ENCODE peak calls at places on chromosomes 3 and 15, in eight cellular contexts. U, I, C, K, Q, X, O and H are unnamed samples.

GRCh38 chr3:50830451-50830850 is 155.7 kb downstream of the DOCK3 start:
- DNase-seq in U (no peak), I (no peak), C (no peak), K (no peak), Q (no peak), X (no peak), O (no peak), H (no peak)

GRCh38 chr3:54122046-54122801 is at the start of gene CACNA2D3:
- DNase-seq in U (peak), I (no peak), C (peak), K (peak), Q (no peak), X (peak), O (no peak), H (no peak)

GRCh38 chr15:62598217-62598616 is 433.1 kb upstream of the C2CD4B start:
- DNase-seq in U (no peak), I (no peak), C (no peak), K (no peak), Q (no peak), X (no peak), O (no peak), H (no peak)

GRCh38 chr3:170356596-170357175 is 829 bp upstream of the SKIL start:
- DNase-seq in U (peak), I (peak), C (peak), K (peak), Q (peak), X (peak), O (peak), H (peak)

GRCh38 chr3:185221203-185221602 is 32.6 kb downstream of the EHHADH start:
- DNase-seq in U (no peak), I (no peak), C (no peak), K (no peak), Q (no peak), X (no peak), O (no peak), H (no peak)

GRCh38 chr15:64134322-64134829 is 17.2 kb upstream of the SNX22 start:
- DNase-seq in U (no peak), I (peak), C (peak), K (peak), Q (no peak), X (no peak), O (no peak), H (no peak)

GRCh38 chr3:127588675-127589577 is 1.6 kb downstream of the TPRA1 start:
- DNase-seq in U (no peak), I (peak), C (peak), K (no peak), Q (no peak), X (no peak), O (no peak), H (no peak)

GRCh38 chr15:99909914-99910313 is 176.7 kb upstream of the LYSMD4 start:
- DNase-seq in U (no peak), I (peak), C (peak), K (no peak), Q (no peak), X (no peak), O (no peak), H (no peak)

GRCh38 chr3:87309601-87310000 is 33.2 kb upstream of the POU1F1 start:
- DNase-seq in U (no peak), I (peak), C (no peak), K (no peak), Q (no peak), X (no peak), O (no peak), H (no peak)

GRCh38 chr3:21893250-21893649 is 142.2 kb upstream of the ZNF385D start:
- DNase-seq in U (no peak), I (peak), C (no peak), K (no peak), Q (no peak), X (no peak), O (no peak), H (no peak)

GRCh38 chr15:50261979-50262378 is 3.5 kb downstream of the HDC start:
- DNase-seq in U (no peak), I (no peak), C (no peak), K (no peak), Q (no peak), X (no peak), O (no peak), H (no peak)

GRCh38 chr3:136612512-136612911 is 139.7 kb downstream of the STAG1 start:
- DNase-seq in U (no peak), I (no peak), C (no peak), K (no peak), Q (no peak), X (no peak), O (no peak), H (no peak)

GRCh38 chr15:43789409-43789808 is 2.7 kb upstream of the SERF2 start:
- DNase-seq in U (no peak), I (no peak), C (no peak), K (no peak), Q (no peak), X (no peak), O (no peak), H (no peak)

GRCh38 chr3:60104045-60104444 is 1054.2 kb upstream of the CFAP20DC start:
- DNase-seq in U (no peak), I (no peak), C (no peak), K (no peak), Q (no peak), X (no peak), O (no peak), H (no peak)

GRCh38 chr15:88491158-88491557 is 23.6 kb downstream of the MRPS11 start:
- DNase-seq in U (no peak), I (no peak), C (no peak), K (no peak), Q (no peak), X (no peak), O (no peak), H (no peak)

GRCh38 chr3:126352476-126353454 is 4.4 kb downstream of the KLF15 start:
- DNase-seq in U (peak), I (no peak), C (no peak), K (peak), Q (no peak), X (peak), O (no peak), H (peak)
- H3K4me3 ChIP-seq in U (no peak), I (no peak), C (no peak), K (no peak), Q (no peak), X (peak), O (no peak), H (no peak)

DNA sequence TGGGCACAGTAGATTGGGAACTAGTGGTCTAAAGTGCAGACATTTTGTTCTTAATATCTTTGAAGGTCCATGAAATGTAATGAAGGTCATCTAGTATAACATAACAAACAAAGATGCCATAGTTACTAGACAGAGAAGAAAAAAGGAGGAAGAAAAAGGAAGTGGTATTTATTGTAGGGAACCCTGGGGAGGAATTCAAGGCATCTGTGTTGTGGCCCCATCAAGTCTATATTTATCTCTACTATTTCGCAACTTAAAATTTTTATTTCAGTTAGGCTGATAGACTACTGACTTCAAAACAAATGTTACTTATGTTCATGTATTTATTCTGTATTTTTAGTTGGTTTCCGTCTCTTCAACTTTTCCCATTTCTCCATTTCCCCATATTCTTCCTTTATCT is 48.9 kb upstream of the ZDHHC23 start:
- DNase-seq in U (no peak), I (no peak), C (no peak), K (no peak), Q (no peak), X (no peak), O (no peak), H (no peak)
- H3K4me3 ChIP-seq in U (no peak), I (no peak), C (no peak), K (no peak), Q (peak), X (no peak), O (peak), H (no peak)

GRCh38 chr3:120440001-120440703 is 10.6 kb downstream of the FSTL1 start:
- DNase-seq in U (no peak), I (peak), C (no peak), K (no peak), Q (no peak), X (no peak), O (no peak), H (no peak)
- H3K4me3 ChIP-seq in U (no peak), I (no peak), C (no peak), K (no peak), Q (no peak), X (no peak), O (no peak), H (no peak)

GRCh38 chr15:42090781-42091180 is 3.6 kb downstream of the PLA2G4D start:
- DNase-seq in U (no peak), I (no peak), C (no peak), K (no peak), Q (no peak), X (no peak), O (no peak), H (no peak)
- H3K4me3 ChIP-seq in U (no peak), I (no peak), C (no peak), K (no peak), Q (no peak), X (no peak), O (no peak), H (no peak)

GRCh38 chr3:12840591-12841084 is 727 bp downstream of the RPL32 start:
- DNase-seq in U (no peak), I (no peak), C (no peak), K (no peak), Q (no peak), X (no peak), O (no peak), H (no peak)

GRCh38 chr3:12838179-12838965 is 3.0 kb downstream of the RPL32 start:
- DNase-seq in U (no peak), I (no peak), C (no peak), K (no peak), Q (no peak), X (no peak), O (no peak), H (no peak)

GRCh38 chr3:12835005-12835665 is 6.2 kb downstream of the RPL32 start:
- DNase-seq in U (no peak), I (no peak), C (no peak), K (no peak), Q (no peak), X (no peak), O (no peak), H (no peak)

GRCh38 chr3:12841085-12841969 is at the start of gene RPL32:
- DNase-seq in U (peak), I (peak), C (peak), K (peak), Q (peak), X (peak), O (peak), H (peak)

DNA sequence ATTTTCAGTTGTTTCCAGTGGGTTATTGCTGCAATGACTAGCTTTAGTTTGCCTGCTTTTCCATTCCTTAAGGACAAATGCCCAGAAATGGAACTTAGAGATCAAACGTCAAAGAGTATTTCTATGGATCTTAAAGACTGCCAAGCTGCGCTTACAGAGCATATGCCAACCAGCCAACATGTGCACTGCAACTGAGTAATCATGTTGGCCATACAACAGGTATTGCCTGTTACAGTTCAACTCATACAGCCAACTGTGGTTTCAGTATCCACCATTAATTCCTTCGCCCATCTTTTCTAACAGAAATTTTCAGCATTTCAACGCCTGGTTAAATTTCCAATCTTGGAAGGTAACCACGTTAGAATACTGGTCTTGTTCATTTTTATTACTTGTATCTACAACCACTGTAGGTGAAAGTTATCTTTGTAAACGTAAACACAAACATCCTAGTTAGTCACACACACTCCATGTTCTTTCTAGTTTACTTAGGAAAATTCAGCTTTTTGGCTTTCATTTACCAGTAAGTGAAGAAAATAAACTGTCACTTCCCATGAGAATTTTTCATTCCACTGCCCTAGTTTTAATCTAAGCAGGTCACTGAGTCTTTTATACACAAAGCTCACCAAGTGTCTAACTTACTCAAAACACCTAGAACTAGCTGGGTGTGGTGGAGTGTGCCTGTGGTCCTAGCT is 3.9 kb downstream of the RPL32 start:
- DNase-seq in U (no peak), I (no peak), C (no peak), K (no peak), Q (no peak), X (no peak), O (no peak), H (no peak)
- H3K4me3 ChIP-seq in U (no peak), I (peak), C (no peak), K (no peak), Q (no peak), X (peak), O (peak), H (no peak)